ENCODE peak calls at places on chromosomes 3 and 15, in four cellular contexts. O, I, J and W are unnamed samples.
A peak's percentile ranks its signal among the peaks of the same experiment; 100 is the strongest.

GRCh38 chr15:41104234-41104633 is 11.8 kb downstream of the INO80 start:
- DNase-seq in O (peak; percentile 74), I (no peak), J (peak; percentile 16), W (peak; percentile 40)

GRCh38 chr3:14633417-14633816 is 18.1 kb upstream of the CCDC174 start:
- DNase-seq in J (no peak), I (no peak), O (no peak), W (no peak)

GRCh38 chr15:99673118-99673517 is 60.1 kb downstream of the LYSMD4 start:
- DNase-seq in J (no peak), I (no peak), O (no peak), W (no peak)

GRCh38 chr3:37221407-37221806 is 47.0 kb upstream of the LRRFIP2 start:
- DNase-seq in I (no peak), O (peak; percentile 85), J (peak; percentile 56), W (peak; percentile 96)

GRCh38 chr3:63977893-63978292 is 45.4 kb downstream of the PSMD6 start:
- DNase-seq in O (no peak), J (no peak), I (no peak), W (no peak)

GRCh38 chr15:42203891-42204290 is 4.2 kb downstream of the VPS39 start:
- DNase-seq in O (peak; percentile 30), I (no peak), J (no peak), W (no peak)

GRCh38 chr15:74598126-74598842 is 17.4 kb upstream of the CLK3 start:
- DNase-seq in I (peak; percentile 93), J (no peak), O (peak; percentile 63), W (peak; percentile 51)

GRCh38 chr15:60208708-60209107 is 189.1 kb downstream of the ANXA2 start:
- DNase-seq in J (no peak), O (no peak), I (no peak), W (peak; percentile 6)

GRCh38 chr15:39948817-39949216 is 14.9 kb downstream of the EIF2AK4 start:
- DNase-seq in I (no peak), O (no peak), J (peak; percentile 44), W (no peak)

GRCh38 chr15:71757741-71758530 is 52.4 kb upstream of the NR2E3 start:
- DNase-seq in J (no peak), I (no peak), O (no peak), W (no peak)

GRCh38 chr3:127675651-127676391 is 3.1 kb downstream of the ABTB1 start:
- DNase-seq in O (no peak), I (peak; percentile 27), J (no peak), W (no peak)

GRCh38 chr3:189862385-189863023 is 231.3 kb downstream of the TP63 start:
- DNase-seq in J (no peak), I (no peak), O (no peak), W (peak; percentile 76)

GRCh38 chr3:62032738-62033137 is 340.6 kb downstream of the FEZF2 start:
- DNase-seq in O (no peak), I (no peak), J (no peak), W (no peak)

GRCh38 chr3:10185804-10186762 is 21.4 kb downstream of the IRAK2 start:
- DNase-seq in I (no peak), O (peak; percentile 74), J (no peak), W (no peak)

GRCh38 chr3:10017636-10018292 is 8.5 kb upstream of the FANCD2 start:
- DNase-seq in J (peak; percentile 86), O (peak; percentile 77), I (no peak), W (peak; percentile 77)

GRCh38 chr15:44550256-44550655 is 13.3 kb downstream of the EIF3J start:
- DNase-seq in O (peak; percentile 42), I (no peak), J (peak; percentile 44), W (no peak)

GRCh38 chr3:44995142-44995770 is 19.2 kb downstream of the EXOSC7 start:
- DNase-seq in I (no peak), O (peak; percentile 33), J (peak; percentile 64), W (no peak)

GRCh38 chr15:82970078-82970686 is 15.8 kb upstream of the RAMAC start:
- DNase-seq in J (no peak), O (no peak), I (no peak), W (no peak)

GRCh38 chr15:90637693-90638092 is 79.5 kb upstream of the BLM start:
- DNase-seq in O (no peak), I (no peak), J (no peak), W (no peak)

GRCh38 chr3:18847583-18848197 is 300.6 kb upstream of the KCNH8 start:
- DNase-seq in O (no peak), J (no peak), I (no peak), W (no peak)

GRCh38 chr3:152328841-152329240 is 60.1 kb downstream of the MBNL1 start:
- DNase-seq in I (no peak), J (peak; percentile 92), O (peak; percentile 86), W (peak; percentile 62)

GRCh38 chr15:73756947-73757513 is 3.9 kb upstream of the INSYN1 start:
- DNase-seq in O (no peak), I (no peak), J (no peak), W (no peak)

GRCh38 chr3:88195951-88196434 is 46.2 kb downstream of the C3orf38 start:
- DNase-seq in I (no peak), O (peak; percentile 63), J (peak; percentile 76), W (no peak)

GRCh38 chr3:98969295-98969694 is 67.8 kb upstream of the DCBLD2 start:
- DNase-seq in I (no peak), O (no peak), J (no peak), W (no peak)

GRCh38 chr3:5092018-5092417 is 30.1 kb upstream of the ARL8B start:
- DNase-seq in J (no peak), O (no peak), I (no peak), W (peak; percentile 24)

GRCh38 chr3:145739926-145740325 is 421.1 kb downstream of the PLOD2 start:
- DNase-seq in J (peak; percentile 8), O (peak; percentile 4), I (no peak), W (peak; percentile 1)

GRCh38 chr3:192514754-192515660 is 212.3 kb downstream of the FGF12 start:
- DNase-seq in O (no peak), J (no peak), I (peak; percentile 89), W (no peak)

GRCh38 chr3:32313723-32314473 is 75.4 kb downstream of the CMTM8 start:
- DNase-seq in I (no peak), J (peak; percentile 27), O (peak; percentile 37), W (peak; percentile 79)

GRCh38 chr15:38144921-38145320 is 107.7 kb upstream of the SPRED1 start:
- DNase-seq in O (peak; percentile 13), J (no peak), I (no peak), W (no peak)

GRCh38 chr3:120560304-120561250 is 35.6 kb upstream of the NDUFB4 start:
- DNase-seq in O (peak; percentile 39), J (no peak), I (peak; percentile 55), W (no peak)

GRCh38 chr3:124161453-124161852 is 169.5 kb upstream of the ROPN1 start:
- DNase-seq in J (no peak), I (no peak), O (no peak), W (no peak)

GRCh38 chr15:25944386-25944785 is 81.3 kb upstream of the ATP10A start:
- DNase-seq in O (no peak), J (no peak), I (no peak), W (no peak)

GRCh38 chr3:157088133-157088488 is 71.8 kb downstream of the CCNL1 start:
- DNase-seq in I (no peak), O (no peak), J (no peak), W (no peak)

GRCh38 chr15:101250931-101251829 is 668 bp downstream of the CHSY1 start:
- DNase-seq in I (no peak), O (no peak), J (peak; percentile 49), W (peak; percentile 42)

GRCh38 chr3:181712505-181713299 is 977 bp downstream of the SOX2 start:
- DNase-seq in O (peak; percentile 64), I (no peak), J (peak; percentile 27), W (peak; percentile 17)

GRCh38 chr3:11304160-11304559 is 32.0 kb downstream of the ATG7 start:
- DNase-seq in O (no peak), I (no peak), J (no peak), W (no peak)

GRCh38 chr3:33908209-33908851 is 109.9 kb downstream of the PDCD6IP start:
- DNase-seq in I (no peak), O (no peak), J (no peak), W (no peak)

GRCh38 chr3:33914731-33915389 is 116.4 kb downstream of the PDCD6IP start:
- DNase-seq in J (no peak), O (no peak), I (no peak), W (no peak)

GRCh38 chr3:33915796-33916589 is 117.6 kb downstream of the PDCD6IP start:
- DNase-seq in J (peak; percentile 9), I (no peak), O (peak; percentile 8), W (peak; percentile 43)

GRCh38 chr3:33909547-33909946 is 111.1 kb downstream of the PDCD6IP start:
- DNase-seq in J (no peak), I (no peak), O (no peak), W (no peak)

DNA sequence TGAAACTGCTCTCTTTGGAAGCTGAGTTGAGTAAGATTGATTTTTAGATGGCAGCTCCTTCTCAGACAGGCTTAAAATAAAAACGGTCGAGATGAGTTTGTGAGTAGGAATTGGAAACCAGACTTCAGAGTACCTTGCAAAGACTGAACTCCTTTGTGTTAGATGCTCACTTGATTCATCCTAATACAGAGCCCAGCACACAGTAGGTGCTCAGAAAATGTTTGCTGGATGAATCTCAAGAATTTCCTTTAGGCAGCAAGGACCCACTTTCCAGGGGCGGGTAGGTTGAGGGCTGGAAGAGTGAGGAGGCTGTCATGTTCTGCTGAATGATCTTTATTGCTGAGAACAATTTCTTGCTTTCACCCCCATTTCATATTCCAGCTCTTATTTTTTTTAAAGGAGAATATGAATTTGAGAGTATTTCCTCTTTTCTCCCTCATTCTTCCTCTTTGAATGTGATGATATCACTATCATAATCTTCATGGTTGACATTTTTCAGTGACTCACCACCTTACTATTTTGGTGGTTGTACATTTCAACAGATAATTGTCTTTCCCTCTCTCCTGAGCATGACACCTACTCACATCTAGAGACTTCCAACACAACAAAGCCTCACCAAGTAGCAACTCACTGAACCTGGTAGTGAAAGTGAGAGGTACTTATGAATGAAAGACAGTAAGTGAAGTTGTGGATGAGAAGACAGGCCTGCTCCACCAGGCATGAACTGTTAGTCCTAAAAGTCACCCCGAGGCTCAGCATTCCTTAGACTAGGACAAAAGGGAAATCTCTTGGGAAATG is 113.3 kb downstream of the PDCD6IP start:
- DNase-seq in J (peak; percentile 42), I (no peak), O (peak; percentile 66), W (peak; percentile 68)
- H2AFZ ChIP-seq in J (no peak overlapping the region), I (no peak overlapping the region), O (no peak overlapping the region), W (no peak overlapping the region)

GRCh38 chr3:8625991-8626390 is 18.6 kb downstream of the SSUH2 start:
- DNase-seq in J (peak; percentile 43), O (peak; percentile 60), I (no peak), W (peak; percentile 41)
- H3K4me1 ChIP-seq in J (peaks cover 21% of the 10 kb centered on the region), O (peaks cover 25% of the 10 kb centered on the region), I (no peaks in the 10 kb centered on the region), W (peaks cover 18% of the 10 kb centered on the region)

GRCh38 chr3:112776836-112777235 is 69.8 kb downstream of the CD200R1L start:
- DNase-seq in J (no peak), O (peak; percentile 16), I (no peak), W (no peak)
- H3K27ac ChIP-seq in J (no peak overlapping the region), O (no peak overlapping the region), I (no peak overlapping the region), W (no peak overlapping the region)

DNA sequence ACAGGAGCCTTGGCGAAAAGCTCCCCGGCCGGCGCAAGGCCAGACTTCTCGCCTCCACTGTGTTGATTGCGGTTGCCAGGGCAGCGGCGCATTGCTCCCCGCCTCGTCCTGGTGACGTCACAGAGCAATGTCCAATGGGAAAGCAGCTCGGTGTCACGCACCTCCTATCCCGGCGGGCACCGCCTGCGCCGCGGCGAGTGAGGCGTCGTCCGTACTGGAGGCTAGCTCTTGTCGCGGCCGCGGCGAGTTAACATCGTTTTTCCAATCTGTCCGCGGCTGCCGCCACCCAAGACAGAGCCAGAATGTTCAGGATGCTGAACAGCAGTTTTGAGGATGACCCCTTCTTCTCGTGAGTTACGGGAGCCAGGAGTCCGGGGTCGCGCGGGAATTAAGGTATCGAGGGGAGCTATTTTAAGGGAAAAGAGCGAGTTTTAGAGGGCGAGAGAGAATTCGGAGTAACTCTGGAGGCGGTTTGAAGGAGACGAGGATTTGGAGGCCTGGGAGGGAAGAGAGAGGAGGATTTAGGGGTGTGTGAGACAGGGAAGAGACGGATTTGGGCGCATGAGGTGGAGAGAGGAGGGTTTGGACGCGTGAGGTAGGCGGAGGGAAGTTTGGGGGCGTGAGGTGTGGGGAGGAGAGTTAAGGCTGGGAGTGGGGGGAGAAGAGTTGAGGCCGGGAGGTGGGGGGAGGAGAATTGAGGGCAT is at the start of gene MLF1:
- DNase-seq in I (peak; percentile 97), J (peak; percentile 97), O (peak; percentile 90), W (peak; percentile 94)
- H2AFZ ChIP-seq in I (no peak within 1 kb of the TSS), J (peak within 1 kb of the TSS; percentile 74), O (peak within 1 kb of the TSS; percentile 95), W (peak within 1 kb of the TSS; percentile 95)